ENCODE peak calls at places on chromosomes 7 and 10, in five cellular contexts. One of them, this sample, is unnamed.

GRCh38 chr10:68992721-68993440 is 4.3 kb downstream of the KIFBP start:
- DNase-seq in activated CD4-positive, alpha-beta T cell treated with anti-CD3 and anti-CD28 coated beads, Interleukin-2, amount 10 ng/mL, durations not matched to agents 7 days and 5 days: no peak
- DNase-seq in kidney: no peak
- DNase-seq in AG10803: peak; percentile 98
- DNase-seq in heart right ventricle: peak; percentile 21
- DNase-seq in this sample: peak; percentile 26

GRCh38 chr7:42332605-42333222 is 95.7 kb upstream of the GLI3 start:
- DNase-seq in AG10803: no peak
- DNase-seq in heart right ventricle: no peak
- DNase-seq in kidney: no peak
- DNase-seq in activated CD4-positive, alpha-beta T cell treated with anti-CD3 and anti-CD28 coated beads, Interleukin-2, amount 10 ng/mL, durations not matched to agents 7 days and 5 days: no peak
- DNase-seq in this sample: no peak

GRCh38 chr7:101696-102376 is 90.5 kb upstream of the FAM20C start:
- DNase-seq in kidney: peak; percentile 56
- DNase-seq in heart right ventricle: no peak
- DNase-seq in activated CD4-positive, alpha-beta T cell treated with anti-CD3 and anti-CD28 coated beads, Interleukin-2, amount 10 ng/mL, durations not matched to agents 7 days and 5 days: no peak
- DNase-seq in AG10803: peak; percentile 70
- DNase-seq in this sample: no peak

GRCh38 chr7:77796960-77797359 is 1.3 kb downstream of the TMEM60 start:
- DNase-seq in AG10803: no peak
- DNase-seq in kidney: no peak
- DNase-seq in heart right ventricle: no peak
- DNase-seq in activated CD4-positive, alpha-beta T cell treated with anti-CD3 and anti-CD28 coated beads, Interleukin-2, amount 10 ng/mL, durations not matched to agents 7 days and 5 days: no peak
- DNase-seq in this sample: no peak

GRCh38 chr7:131692131-131692960 is 135.9 kb upstream of the PODXL start:
- DNase-seq in AG10803: peak; percentile 22
- DNase-seq in kidney: peak; percentile 82
- DNase-seq in heart right ventricle: peak; percentile 55
- DNase-seq in activated CD4-positive, alpha-beta T cell treated with anti-CD3 and anti-CD28 coated beads, Interleukin-2, amount 10 ng/mL, durations not matched to agents 7 days and 5 days: peak; percentile 37
- DNase-seq in this sample: peak; percentile 63

GRCh38 chr10:56109454-56109853 is 251.6 kb downstream of the ZWINT start:
- DNase-seq in AG10803: no peak
- DNase-seq in heart right ventricle: no peak
- DNase-seq in kidney: peak; percentile 47
- DNase-seq in activated CD4-positive, alpha-beta T cell treated with anti-CD3 and anti-CD28 coated beads, Interleukin-2, amount 10 ng/mL, durations not matched to agents 7 days and 5 days: no peak
- DNase-seq in this sample: no peak

GRCh38 chr7:95906871-95907270 is 134.5 kb downstream of the DYNC1I1 start:
- DNase-seq in activated CD4-positive, alpha-beta T cell treated with anti-CD3 and anti-CD28 coated beads, Interleukin-2, amount 10 ng/mL, durations not matched to agents 7 days and 5 days: no peak
- DNase-seq in AG10803: no peak
- DNase-seq in heart right ventricle: no peak
- DNase-seq in kidney: no peak
- DNase-seq in this sample: no peak

GRCh38 chr10:76309744-76310441 is 878.5 kb downstream of the LRMDA start:
- DNase-seq in AG10803: peak; percentile 85
- DNase-seq in activated CD4-positive, alpha-beta T cell treated with anti-CD3 and anti-CD28 coated beads, Interleukin-2, amount 10 ng/mL, durations not matched to agents 7 days and 5 days: no peak
- DNase-seq in heart right ventricle: no peak
- DNase-seq in kidney: no peak
- DNase-seq in this sample: no peak

GRCh38 chr10:100485336-100485735 is 22.5 kb downstream of the WNT8B start:
- DNase-seq in activated CD4-positive, alpha-beta T cell treated with anti-CD3 and anti-CD28 coated beads, Interleukin-2, amount 10 ng/mL, durations not matched to agents 7 days and 5 days: no peak
- DNase-seq in kidney: no peak
- DNase-seq in AG10803: no peak
- DNase-seq in heart right ventricle: no peak
- DNase-seq in this sample: no peak

GRCh38 chr10:113006656-113007342 is 56.8 kb downstream of the TCF7L2 start:
- DNase-seq in kidney: no peak
- DNase-seq in activated CD4-positive, alpha-beta T cell treated with anti-CD3 and anti-CD28 coated beads, Interleukin-2, amount 10 ng/mL, durations not matched to agents 7 days and 5 days: no peak
- DNase-seq in heart right ventricle: no peak
- DNase-seq in AG10803: no peak
- DNase-seq in this sample: peak; percentile 20

GRCh38 chr7:74101061-74101681 is 17.6 kb downstream of the LIMK1 start:
- DNase-seq in AG10803: peak; percentile 44
- DNase-seq in heart right ventricle: no peak
- DNase-seq in kidney: no peak
- DNase-seq in activated CD4-positive, alpha-beta T cell treated with anti-CD3 and anti-CD28 coated beads, Interleukin-2, amount 10 ng/mL, durations not matched to agents 7 days and 5 days: no peak
- DNase-seq in this sample: peak; percentile 13

GRCh38 chr10:51770719-51771118 is 71.3 kb upstream of the CSTF2T start:
- DNase-seq in heart right ventricle: no peak
- DNase-seq in AG10803: peak; percentile 54
- DNase-seq in activated CD4-positive, alpha-beta T cell treated with anti-CD3 and anti-CD28 coated beads, Interleukin-2, amount 10 ng/mL, durations not matched to agents 7 days and 5 days: no peak
- DNase-seq in kidney: no peak
- DNase-seq in this sample: no peak

GRCh38 chr7:25849361-25850184 is 302.4 kb upstream of the NFE2L3 start:
- DNase-seq in kidney: no peak
- DNase-seq in heart right ventricle: no peak
- DNase-seq in activated CD4-positive, alpha-beta T cell treated with anti-CD3 and anti-CD28 coated beads, Interleukin-2, amount 10 ng/mL, durations not matched to agents 7 days and 5 days: no peak
- DNase-seq in AG10803: peak; percentile 80
- DNase-seq in this sample: no peak

GRCh38 chr7:19061331-19061730 is 56.1 kb downstream of the TWIST1 start:
- DNase-seq in heart right ventricle: no peak
- DNase-seq in AG10803: peak; percentile 56
- DNase-seq in activated CD4-positive, alpha-beta T cell treated with anti-CD3 and anti-CD28 coated beads, Interleukin-2, amount 10 ng/mL, durations not matched to agents 7 days and 5 days: no peak
- DNase-seq in kidney: no peak
- DNase-seq in this sample: no peak

GRCh38 chr7:93307131-93307660 is 75.0 kb downstream of the VPS50 start:
- DNase-seq in AG10803: peak; percentile 88
- DNase-seq in activated CD4-positive, alpha-beta T cell treated with anti-CD3 and anti-CD28 coated beads, Interleukin-2, amount 10 ng/mL, durations not matched to agents 7 days and 5 days: no peak
- DNase-seq in kidney: no peak
- DNase-seq in heart right ventricle: no peak
- DNase-seq in this sample: no peak

GRCh38 chr7:157409753-157410727 is 73.2 kb downstream of the DNAJB6 start:
- DNase-seq in kidney: peak; percentile 73
- DNase-seq in AG10803: no peak
- DNase-seq in activated CD4-positive, alpha-beta T cell treated with anti-CD3 and anti-CD28 coated beads, Interleukin-2, amount 10 ng/mL, durations not matched to agents 7 days and 5 days: no peak
- DNase-seq in heart right ventricle: peak; percentile 18
- DNase-seq in this sample: no peak

GRCh38 chr10:3452683-3453388 is 280.3 kb upstream of the PITRM1 start:
- DNase-seq in activated CD4-positive, alpha-beta T cell treated with anti-CD3 and anti-CD28 coated beads, Interleukin-2, amount 10 ng/mL, durations not matched to agents 7 days and 5 days: no peak
- DNase-seq in kidney: no peak
- DNase-seq in heart right ventricle: no peak
- DNase-seq in AG10803: peak; percentile 94
- DNase-seq in this sample: no peak

GRCh38 chr7:159067870-159068787 is 76.5 kb downstream of the VIPR2 start:
- DNase-seq in heart right ventricle: peak; percentile 81
- DNase-seq in AG10803: no peak
- DNase-seq in activated CD4-positive, alpha-beta T cell treated with anti-CD3 and anti-CD28 coated beads, Interleukin-2, amount 10 ng/mL, durations not matched to agents 7 days and 5 days: no peak
- DNase-seq in kidney: peak; percentile 87
- DNase-seq in this sample: peak; percentile 45

GRCh38 chr10:6201511-6201975 is 1.2 kb upstream of the PFKFB3 start:
- DNase-seq in activated CD4-positive, alpha-beta T cell treated with anti-CD3 and anti-CD28 coated beads, Interleukin-2, amount 10 ng/mL, durations not matched to agents 7 days and 5 days: peak; percentile 92
- DNase-seq in heart right ventricle: peak; percentile 80
- DNase-seq in AG10803: peak; percentile 72
- DNase-seq in kidney: peak; percentile 88
- DNase-seq in this sample: peak; percentile 84

GRCh38 chr10:80555415-80555814 is 17.7 kb downstream of the SH2D4B start:
- DNase-seq in kidney: no peak
- DNase-seq in activated CD4-positive, alpha-beta T cell treated with anti-CD3 and anti-CD28 coated beads, Interleukin-2, amount 10 ng/mL, durations not matched to agents 7 days and 5 days: no peak
- DNase-seq in AG10803: no peak
- DNase-seq in heart right ventricle: no peak
- DNase-seq in this sample: no peak

GRCh38 chr10:113894581-113894980 is 40.1 kb downstream of the NHLRC2 start:
- DNase-seq in heart right ventricle: no peak
- DNase-seq in AG10803: no peak
- DNase-seq in activated CD4-positive, alpha-beta T cell treated with anti-CD3 and anti-CD28 coated beads, Interleukin-2, amount 10 ng/mL, durations not matched to agents 7 days and 5 days: no peak
- DNase-seq in kidney: no peak
- DNase-seq in this sample: no peak

GRCh38 chr10:124527996-124528395 is 66.4 kb downstream of the LHPP start:
- DNase-seq in AG10803: no peak
- DNase-seq in kidney: peak; percentile 51
- DNase-seq in heart right ventricle: no peak
- DNase-seq in activated CD4-positive, alpha-beta T cell treated with anti-CD3 and anti-CD28 coated beads, Interleukin-2, amount 10 ng/mL, durations not matched to agents 7 days and 5 days: no peak
- DNase-seq in this sample: no peak

GRCh38 chr10:92712016-92712889 is 22.5 kb downstream of the HHEX start:
- DNase-seq in heart right ventricle: no peak
- DNase-seq in activated CD4-positive, alpha-beta T cell treated with anti-CD3 and anti-CD28 coated beads, Interleukin-2, amount 10 ng/mL, durations not matched to agents 7 days and 5 days: no peak
- DNase-seq in AG10803: peak; percentile 17
- DNase-seq in kidney: no peak
- DNase-seq in this sample: no peak

GRCh38 chr7:121420976-121421375 is 24.9 kb upstream of the FAM3C start:
- DNase-seq in kidney: no peak
- DNase-seq in activated CD4-positive, alpha-beta T cell treated with anti-CD3 and anti-CD28 coated beads, Interleukin-2, amount 10 ng/mL, durations not matched to agents 7 days and 5 days: no peak
- DNase-seq in heart right ventricle: no peak
- DNase-seq in AG10803: no peak
- DNase-seq in this sample: no peak

GRCh38 chr10:44258460-44259089 is 126.3 kb downstream of the CXCL12 start:
- DNase-seq in kidney: no peak
- DNase-seq in activated CD4-positive, alpha-beta T cell treated with anti-CD3 and anti-CD28 coated beads, Interleukin-2, amount 10 ng/mL, durations not matched to agents 7 days and 5 days: no peak
- DNase-seq in heart right ventricle: no peak
- DNase-seq in AG10803: no peak
- DNase-seq in this sample: no peak

GRCh38 chr7:6395898-6396582 is 51.7 kb downstream of the DAGLB start:
- DNase-seq in heart right ventricle: peak; percentile 31
- DNase-seq in kidney: no peak
- DNase-seq in AG10803: no peak
- DNase-seq in activated CD4-positive, alpha-beta T cell treated with anti-CD3 and anti-CD28 coated beads, Interleukin-2, amount 10 ng/mL, durations not matched to agents 7 days and 5 days: no peak
- DNase-seq in this sample: no peak

GRCh38 chr10:8498881-8499280 is 444.4 kb downstream of the GATA3 start:
- DNase-seq in heart right ventricle: no peak
- DNase-seq in kidney: no peak
- DNase-seq in AG10803: no peak
- DNase-seq in activated CD4-positive, alpha-beta T cell treated with anti-CD3 and anti-CD28 coated beads, Interleukin-2, amount 10 ng/mL, durations not matched to agents 7 days and 5 days: no peak
- DNase-seq in this sample: no peak

GRCh38 chr10:78337646-78338391 is 304.2 kb downstream of the RPS24 start:
- DNase-seq in activated CD4-positive, alpha-beta T cell treated with anti-CD3 and anti-CD28 coated beads, Interleukin-2, amount 10 ng/mL, durations not matched to agents 7 days and 5 days: no peak
- DNase-seq in kidney: no peak
- DNase-seq in AG10803: peak; percentile 70
- DNase-seq in heart right ventricle: no peak
- DNase-seq in this sample: no peak

GRCh38 chr10:110429301-110429700 is 68.4 kb upstream of the DUSP5 start:
- DNase-seq in heart right ventricle: no peak
- DNase-seq in AG10803: no peak
- DNase-seq in kidney: no peak
- DNase-seq in activated CD4-positive, alpha-beta T cell treated with anti-CD3 and anti-CD28 coated beads, Interleukin-2, amount 10 ng/mL, durations not matched to agents 7 days and 5 days: no peak
- DNase-seq in this sample: peak; percentile 14

GRCh38 chr10:74081918-74082317 is 68.7 kb downstream of the AP3M1 start:
- DNase-seq in kidney: no peak
- DNase-seq in heart right ventricle: no peak
- DNase-seq in AG10803: peak; percentile 28
- DNase-seq in activated CD4-positive, alpha-beta T cell treated with anti-CD3 and anti-CD28 coated beads, Interleukin-2, amount 10 ng/mL, durations not matched to agents 7 days and 5 days: no peak
- DNase-seq in this sample: no peak

GRCh38 chr7:44187636-44188416 is 1.4 kb downstream of the GCK start:
- DNase-seq in heart right ventricle: no peak
- DNase-seq in activated CD4-positive, alpha-beta T cell treated with anti-CD3 and anti-CD28 coated beads, Interleukin-2, amount 10 ng/mL, durations not matched to agents 7 days and 5 days: no peak
- DNase-seq in kidney: no peak
- DNase-seq in AG10803: no peak
- DNase-seq in this sample: no peak

GRCh38 chr7:50832744-50833143 is 50.0 kb upstream of the GRB10 start:
- DNase-seq in heart right ventricle: no peak
- DNase-seq in activated CD4-positive, alpha-beta T cell treated with anti-CD3 and anti-CD28 coated beads, Interleukin-2, amount 10 ng/mL, durations not matched to agents 7 days and 5 days: peak; percentile 41
- DNase-seq in kidney: no peak
- DNase-seq in AG10803: peak; percentile 18
- DNase-seq in this sample: no peak

GRCh38 chr10:4847580-4848020 is 21.6 kb downstream of the AKR1E2 start:
- DNase-seq in heart right ventricle: peak; percentile 31
- DNase-seq in AG10803: peak; percentile 79
- DNase-seq in kidney: no peak
- DNase-seq in activated CD4-positive, alpha-beta T cell treated with anti-CD3 and anti-CD28 coated beads, Interleukin-2, amount 10 ng/mL, durations not matched to agents 7 days and 5 days: no peak
- DNase-seq in this sample: no peak

GRCh38 chr10:8418631-8419030 is 364.1 kb downstream of the GATA3 start:
- DNase-seq in activated CD4-positive, alpha-beta T cell treated with anti-CD3 and anti-CD28 coated beads, Interleukin-2, amount 10 ng/mL, durations not matched to agents 7 days and 5 days: no peak
- DNase-seq in kidney: no peak
- DNase-seq in AG10803: peak; percentile 1
- DNase-seq in heart right ventricle: no peak
- DNase-seq in this sample: no peak

GRCh38 chr7:15515201-15515777 is 46.5 kb downstream of the AGMO start:
- DNase-seq in activated CD4-positive, alpha-beta T cell treated with anti-CD3 and anti-CD28 coated beads, Interleukin-2, amount 10 ng/mL, durations not matched to agents 7 days and 5 days: no peak
- DNase-seq in AG10803: peak; percentile 40
- DNase-seq in kidney: no peak
- DNase-seq in heart right ventricle: no peak
- DNase-seq in this sample: no peak

GRCh38 chr10:118116555-118117311 is 70.0 kb upstream of the RAB11FIP2 start:
- DNase-seq in kidney: peak; percentile 91
- DNase-seq in AG10803: no peak
- DNase-seq in activated CD4-positive, alpha-beta T cell treated with anti-CD3 and anti-CD28 coated beads, Interleukin-2, amount 10 ng/mL, durations not matched to agents 7 days and 5 days: no peak
- DNase-seq in heart right ventricle: no peak
- DNase-seq in this sample: no peak

This sample was measured in left colon.